ENCODE peak calls at places on chromosomes 13 and 19, in four cellular contexts. C is HS-5, E is NCI-H1092 treated with DMSO at 0.1 percent for 48 hours, F is upper lobe of right lung. W is an unnamed sample.

GRCh38 chr19:14432817-14433453 is at the start of gene PKN1:
- DNase-seq in C (no peak), E (peak), F (peak), W (no peak)

GRCh38 chr19:35642798-35643254 is 1.3 kb downstream of the ETV2 start:
- DNase-seq in C (no peak), E (no peak), F (no peak), W (no peak)

GRCh38 chr19:48962849-48963165 is 2.3 kb upstream of the FTL start:
- DNase-seq in C (no peak), E (no peak), F (no peak), W (no peak)

GRCh38 chr13:37657134-37657533 is 58.6 kb upstream of the POSTN start:
- DNase-seq in C (peak), E (no peak), F (no peak), W (no peak)

GRCh38 chr19:19475845-19476828 is 39.2 kb downstream of the TSSK6 start:
- DNase-seq in C (no peak), E (no peak), F (no peak), W (no peak)

GRCh38 chr19:54400913-54401312 is 14.4 kb upstream of the TTYH1 start:
- DNase-seq in C (no peak), E (no peak), F (no peak), W (no peak)

GRCh38 chr13:26616126-26616525 is 58.6 kb downstream of the WASF3 start:
- DNase-seq in C (peak), E (no peak), F (no peak), W (no peak)

GRCh38 chr13:72953391-72953960 is 105.3 kb upstream of the KLF5 start:
- DNase-seq in C (no peak), E (no peak), F (peak), W (no peak)

GRCh38 chr13:98345103-98345899 is 168.2 kb upstream of the RNF113B start:
- DNase-seq in C (no peak), E (no peak), F (no peak), W (no peak)

GRCh38 chr13:31824705-31825512 is 85.6 kb downstream of the RXFP2 start:
- DNase-seq in C (no peak), E (no peak), F (no peak), W (no peak)

GRCh38 chr13:31968473-31968872 is 63.1 kb upstream of the FRY start:
- DNase-seq in C (no peak), E (no peak), F (no peak), W (no peak)

GRCh38 chr19:44315883-44316282 is 11.1 kb upstream of the ZNF235 start:
- DNase-seq in C (no peak), E (no peak), F (no peak), W (no peak)

GRCh38 chr13:48531416-48532145 is 1.3 kb downstream of the RCBTB2 start:
- DNase-seq in C (no peak), E (no peak), F (no peak), W (peak)

GRCh38 chr13:76852991-76853390 is 33.2 kb downstream of the KCTD12 start:
- DNase-seq in C (peak), E (no peak), F (no peak), W (no peak)

GRCh38 chr13:112726018-112726767 is 36.4 kb downstream of the ATP11A start:
- DNase-seq in C (no peak), E (peak), F (peak), W (no peak)

GRCh38 chr13:40922437-40923040 is 96.6 kb downstream of the ELF1 start:
- DNase-seq in C (no peak), E (no peak), F (peak), W (no peak)

GRCh38 chr19:35458821-35459391 is 10.8 kb downstream of the FFAR2 start:
- DNase-seq in C (no peak), E (no peak), F (no peak), W (no peak)

GRCh38 chr13:48590141-48590863 is 57.4 kb upstream of the RCBTB2 start:
- DNase-seq in C (no peak), E (no peak), F (no peak), W (no peak)

GRCh38 chr13:98466634-98467236 is 110.2 kb downstream of the STK24 start:
- DNase-seq in C (no peak), E (peak), F (no peak), W (no peak)

GRCh38 chr19:715347-715746 is 6.6 kb downstream of the PALM start:
- DNase-seq in C (no peak), E (no peak), F (no peak), W (no peak)

GRCh38 chr13:24313449-24313848 is 4.1 kb downstream of the C1QTNF9 start:
- DNase-seq in C (no peak), E (no peak), F (no peak), W (no peak)

GRCh38 chr13:105804561-105805190 is 730.8 kb downstream of the EFNB2 start:
- DNase-seq in C (no peak), E (no peak), F (no peak), W (no peak)

GRCh38 chr13:100545684-100546061 is 42.9 kb downstream of the GGACT start:
- DNase-seq in C (no peak), E (no peak), F (no peak), W (no peak)

GRCh38 chr19:46413262-46414031 is at the start of gene CCDC8:
- DNase-seq in C (no peak), E (no peak), F (peak), W (no peak)

GRCh38 chr13:27942972-27943371 is 23.2 kb downstream of the PDX1 start:
- DNase-seq in C (no peak), E (no peak), F (no peak), W (no peak)

GRCh38 chr19:39099341-39099740 is 15.2 kb downstream of the ACP7 start:
- DNase-seq in C (no peak), E (no peak), F (no peak), W (no peak)

GRCh38 chr19:33464733-33465115 is 56.9 kb downstream of the PEPD start:
- DNase-seq in C (no peak), E (no peak), F (peak), W (no peak)

GRCh38 chr19:30097746-30098280 is 155.8 kb downstream of the URI1 start:
- DNase-seq in C (no peak), E (no peak), F (peak), W (no peak)

GRCh38 chr19:6222884-6223283 is 56.9 kb downstream of the MLLT1 start:
- DNase-seq in C (no peak), E (no peak), F (no peak), W (no peak)

GRCh38 chr19:36207605-36208252 is 6.7 kb downstream of the ZNF565 start:
- DNase-seq in C (no peak), E (no peak), F (no peak), W (no peak)

GRCh38 chr19:40596608-40597328 is 4.4 kb upstream of the LTBP4 start:
- DNase-seq in C (no peak), E (no peak), F (peak), W (no peak)

GRCh38 chr13:51977606-51978005 is 33.6 kb downstream of the ATP7B start:
- DNase-seq in C (no peak), E (no peak), F (no peak), W (no peak)

GRCh38 chr19:1245884-1246816 is 2.2 kb upstream of the MIDN start:
- DNase-seq in C (no peak), E (peak), F (peak), W (no peak)

GRCh38 chr19:12202250-12202649 is 39.4 kb downstream of the ZNF136 start:
- DNase-seq in C (no peak), E (peak), F (peak), W (peak)

GRCh38 chr19:34306213-34306661 is 51.9 kb downstream of the GARRE1 start:
- DNase-seq in C (no peak), E (no peak), F (no peak), W (no peak)

GRCh38 chr19:45886427-45887310 is 728 bp upstream of the IRF2BP1 start:
- DNase-seq in C (peak), E (peak), F (peak), W (peak)

GRCh38 chr13:49935171-49936084 is 712 bp downstream of the SPRYD7 start:
- DNase-seq in C (peak), E (no peak), F (no peak), W (peak)

GRCh38 chr19:424546-424945 is 15.6 kb upstream of the C2CD4C start:
- DNase-seq in C (no peak), E (no peak), F (no peak), W (no peak)

GRCh38 chr13:98826156-98826555 is 73.7 kb upstream of the SLC15A1 start:
- DNase-seq in C (no peak), E (no peak), F (no peak), W (no peak)

GRCh38 chr19:34220472-34221063 is 33.8 kb upstream of the GARRE1 start:
- DNase-seq in C (no peak), E (peak), F (no peak), W (peak)